ENCODE peak calls at places on chromosomes 1 and 21, in eight cellular contexts. V is A549; L is breast epithelium; T is CD4-positive, alpha-beta memory T cell; Y is tibial artery; M is heart right ventricle; P is upper lobe of right lung; O is fibroblast of lung. I is an unnamed sample. For H3K4me1, the result is how much of the 10 kb centered on the place peaks cover.

GRCh38 chr1:181743878-181744312 is 260.6 kb downstream of the CACNA1E start:
- DNase-seq in V (no peak), L (no peak), T (no peak), Y (peak), M (peak), P (no peak), O (peak), I (no peak)

GRCh38 chr1:173603056-173603591 is at the start of gene SLC9C2:
- DNase-seq in V (no peak), L (no peak), T (no peak), Y (no peak), M (no peak), P (no peak), O (peak), I (no peak)

GRCh38 chr1:178796013-178796412 is 71.0 kb downstream of the RALGPS2 start:
- DNase-seq in V (no peak), L (no peak), T (no peak), Y (no peak), M (no peak), P (no peak), O (no peak), I (no peak)

GRCh38 chr1:173573596-173573995 is 29.3 kb downstream of the SLC9C2 start:
- DNase-seq in V (peak), L (no peak), T (no peak), Y (no peak), M (no peak), P (no peak), O (peak), I (no peak)

GRCh38 chr21:44397431-44398031 is 44.1 kb downstream of the TRPM2 start:
- DNase-seq in V (no peak), L (no peak), T (no peak), Y (no peak), M (no peak), P (peak), O (no peak), I (no peak)

GRCh38 chr1:15423355-15424077 is 13.8 kb downstream of the EFHD2 start:
- DNase-seq in V (no peak), L (no peak), T (no peak), Y (no peak), M (no peak), P (no peak), O (no peak), I (no peak)

GRCh38 chr1:209651148-209651547 is 1.1 kb downstream of the LAMB3 start:
- DNase-seq in V (peak), L (peak), T (no peak), Y (peak), M (peak), P (peak), O (peak), I (peak)

GRCh38 chr1:43969416-43969745 is 429 bp upstream of the DPH2 start:
- DNase-seq in V (no peak), L (no peak), T (no peak), Y (no peak), M (no peak), P (no peak), O (no peak), I (no peak)

GRCh38 chr1:54287821-54288220 is 87.9 kb downstream of the MRPL37 start:
- DNase-seq in V (no peak), L (no peak), T (no peak), Y (peak), M (no peak), P (no peak), O (peak), I (peak)

GRCh38 chr1:160205242-160205973 is at the start of gene PEA15:
- DNase-seq in V (peak), L (peak), T (peak), Y (peak), M (peak), P (peak), O (peak), I (peak)

GRCh38 chr1:228423399-228424053 is 6.9 kb upstream of the TRIM17 start:
- DNase-seq in V (no peak), L (no peak), T (no peak), Y (no peak), M (no peak), P (no peak), O (no peak), I (no peak)

GRCh38 chr1:210233216-210233494 is 559 bp downstream of the SERTAD4 start:
- DNase-seq in V (no peak), L (no peak), T (no peak), Y (peak), M (no peak), P (no peak), O (no peak), I (peak)

GRCh38 chr21:33360281-33360680 is 35.5 kb downstream of the IFNAR1 start:
- DNase-seq in V (no peak), L (no peak), T (no peak), Y (no peak), M (no peak), P (no peak), O (peak), I (no peak)

GRCh38 chr1:68229927-68230812 is 2.2 kb downstream of the WLS start:
- DNase-seq in V (no peak), L (no peak), T (no peak), Y (no peak), M (no peak), P (no peak), O (peak), I (no peak)
- H3K4me3 ChIP-seq in V (no peak), L (peak), T (no peak), Y (peak), M (peak), P (peak), O (peak), I (peak)

GRCh38 chr1:5686925-5687706 is 305.1 kb downstream of the NPHP4 start:
- DNase-seq in V (no peak), L (no peak), T (no peak), Y (no peak), M (no peak), P (no peak), O (no peak), I (no peak)
- H3K27ac ChIP-seq in V (no peak), L (no peak), T (no peak), Y (no peak), M (no peak), P (no peak), O (no peak), I (no peak)

GRCh38 chr1:231418741-231419107 is 3.4 kb downstream of the EGLN1 start:
- DNase-seq in V (no peak), L (no peak), T (no peak), Y (no peak), M (no peak), P (no peak), O (no peak), I (no peak)
- H3K4me1 ChIP-seq in V (under half), L (under half), T (half or more), Y (under half), M (half or more), P (half or more), O (under half), I (under half)

DNA sequence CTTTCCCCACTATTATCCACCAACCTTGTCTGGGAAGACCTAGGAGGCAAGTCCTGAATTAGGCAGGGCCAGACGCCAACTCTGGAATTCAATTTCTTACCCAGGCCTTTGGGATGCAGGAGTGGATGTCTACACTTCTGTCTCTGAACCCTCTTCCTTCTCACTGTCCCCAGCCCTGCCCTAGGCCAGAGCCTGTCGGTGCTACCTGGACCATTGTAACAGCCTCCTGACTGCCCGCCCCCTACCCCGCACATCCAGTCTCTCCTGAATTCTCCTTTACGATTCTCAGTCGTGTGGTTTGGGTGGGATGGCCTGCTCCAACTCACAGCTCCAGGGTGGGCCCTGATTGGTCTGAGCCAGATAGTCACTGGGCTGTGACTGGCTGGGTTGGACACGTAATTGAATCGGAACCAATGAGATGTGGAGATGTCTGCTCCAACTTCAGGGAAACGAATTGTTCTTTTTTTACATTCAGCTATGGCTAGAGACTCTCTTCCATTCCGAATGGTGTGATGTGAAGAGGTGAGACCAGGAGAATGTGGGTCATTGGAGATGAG is 304.6 kb downstream of the PTPRU start:
- DNase-seq in V (no peak), L (no peak), T (no peak), Y (peak), M (no peak), P (peak), O (no peak), I (no peak)
- H3K4me3 ChIP-seq in V (no peak), L (no peak), T (no peak), Y (no peak), M (no peak), P (no peak), O (no peak), I (no peak)

GRCh38 chr1:180585994-180586359 is 27.2 kb downstream of the OVAAL start:
- DNase-seq in V (no peak), L (no peak), T (no peak), Y (no peak), M (no peak), P (no peak), O (no peak), I (no peak)
- H3K27ac ChIP-seq in V (peak), L (peak), T (no peak), Y (no peak), M (no peak), P (no peak), O (no peak), I (no peak)

GRCh38 chr1:12450090-12450764 is 167.8 kb downstream of the DHRS3 start:
- DNase-seq in V (no peak), L (no peak), T (no peak), Y (no peak), M (no peak), P (peak), O (no peak), I (peak)

GRCh38 chr1:12452262-12452661 is 165.7 kb downstream of the DHRS3 start:
- DNase-seq in V (no peak), L (no peak), T (no peak), Y (no peak), M (no peak), P (no peak), O (no peak), I (no peak)

GRCh38 chr1:12453400-12454343 is 164.3 kb downstream of the DHRS3 start:
- DNase-seq in V (no peak), L (no peak), T (no peak), Y (no peak), M (no peak), P (no peak), O (no peak), I (no peak)

GRCh38 chr1:12450831-12451559 is 167.0 kb downstream of the DHRS3 start:
- DNase-seq in V (no peak), L (no peak), T (no peak), Y (no peak), M (no peak), P (no peak), O (no peak), I (no peak)

DNA sequence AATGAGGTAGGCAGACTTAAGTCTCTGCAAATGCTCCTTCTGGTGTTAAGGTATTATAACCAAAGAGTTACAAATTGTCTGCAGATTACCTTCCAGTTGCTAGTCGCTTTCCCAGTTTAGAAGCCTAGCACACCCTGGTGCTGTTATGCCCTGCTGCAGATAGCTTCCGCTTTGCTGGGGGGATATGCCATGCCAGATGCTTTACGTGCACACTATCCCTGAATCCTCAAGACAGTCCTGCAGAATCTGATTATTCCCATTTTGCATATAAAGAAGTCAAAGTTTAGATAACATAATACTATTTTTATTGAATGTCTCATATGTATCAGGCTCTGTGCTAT is 166.5 kb downstream of the DHRS3 start:
- DNase-seq in V (no peak), L (no peak), T (no peak), Y (no peak), M (no peak), P (no peak), O (no peak), I (no peak)
- H3K4me1 ChIP-seq in V (under half), L (half or more), T (half or more), Y (under half), M (half or more), P (half or more), O (under half), I (under half)

DNA sequence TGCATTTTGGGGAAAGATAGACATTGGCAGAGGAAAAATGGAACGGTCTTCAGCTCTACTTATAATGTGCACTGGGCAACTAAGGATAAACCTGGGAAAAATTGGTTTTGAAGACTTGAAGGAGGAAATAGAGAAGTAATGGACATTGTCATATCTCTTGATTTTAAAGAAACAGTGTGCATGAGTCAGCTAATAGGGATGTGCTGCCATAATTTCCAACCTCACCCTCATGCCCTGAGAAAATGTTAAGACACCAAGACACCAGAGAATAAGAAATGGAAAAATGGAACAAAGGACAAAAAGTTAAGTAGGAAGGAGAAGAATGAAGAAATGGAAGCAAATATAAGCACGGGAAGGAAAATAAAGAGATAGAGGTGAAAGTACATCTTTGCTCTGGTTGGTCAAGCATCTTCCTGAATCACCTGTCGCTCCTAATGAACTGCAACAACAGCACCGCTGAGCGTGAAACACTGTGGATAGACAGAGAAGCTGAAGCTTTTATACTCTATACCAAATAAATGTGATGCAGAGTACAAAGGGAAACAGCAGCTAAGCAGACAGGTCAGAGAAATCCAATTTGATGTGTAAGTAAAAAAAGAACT is 5.3 kb downstream of the UBR4 start:
- DNase-seq in V (no peak), L (no peak), T (no peak), Y (no peak), M (no peak), P (no peak), O (peak), I (no peak)
- H3K4me3 ChIP-seq in V (no peak), L (no peak), T (no peak), Y (no peak), M (no peak), P (no peak), O (no peak), I (no peak)

I was measured in right cardiac atrium.